ENCODE peak calls at places on chromosomes 5 and 9, in seven cellular contexts. C is IMR-90, T is H1, O is mesenchymal stem cell, L is neuronal stem cell, R is trophoblast cell, B is mesendoderm. K is an unnamed sample.
A peak's percentile ranks its signal among the peaks of the same experiment; 100 is the strongest.

GRCh38 chr9:95626885-95627558 is 110.3 kb upstream of the PTCH1 start:
- DNase-seq in T (no peak), B (no peak), C (no peak), O (peak; percentile 21), R (no peak), L (no peak), K (no peak)

GRCh38 chr5:69502375-69503143 is 10.0 kb downstream of the OCLN start:
- DNase-seq in O (peak; percentile 55), B (peak; percentile 51), T (no peak), C (peak; percentile 87), R (peak; percentile 82), L (no peak), K (no peak)

GRCh38 chr9:34328500-34328982 is 527 bp downstream of the KIF24 start:
- DNase-seq in B (peak; percentile 55), O (no peak), R (no peak), L (no peak), C (no peak), T (no peak), K (no peak)

GRCh38 chr5:56763711-56764466 is 51.5 kb upstream of the MAP3K1 start:
- DNase-seq in C (peak; percentile 65), B (peak; percentile 74), R (peak; percentile 92), O (peak; percentile 89), T (no peak), L (no peak), K (no peak)

GRCh38 chr5:137831526-137831925 is 36.1 kb upstream of the MYOT start:
- DNase-seq in C (no peak), L (no peak), R (peak; percentile 31), B (no peak), O (no peak), T (no peak), K (no peak)

GRCh38 chr9:18594837-18595236 is 120.9 kb downstream of the ADAMTSL1 start:
- DNase-seq in L (no peak), B (no peak), T (no peak), C (no peak), R (no peak), O (no peak), K (no peak)

GRCh38 chr5:115872447-115872846 is 30.7 kb downstream of the AP3S1 start:
- DNase-seq in L (no peak), T (no peak), R (no peak), O (no peak), C (no peak), B (no peak), K (no peak)

GRCh38 chr9:116144555-116144954 is 9.0 kb upstream of the PAPPA start:
- DNase-seq in R (no peak), T (no peak), B (no peak), O (peak; percentile 15), C (peak; percentile 42), L (no peak), K (no peak)

GRCh38 chr9:76593011-76593347 is 134.0 kb downstream of the GCNT1 start:
- DNase-seq in R (no peak), B (no peak), C (no peak), T (no peak), O (no peak), L (no peak), K (no peak)

GRCh38 chr5:100430268-100430900 is 104.8 kb upstream of the FAM174A start:
- DNase-seq in B (peak; percentile 62), L (peak; percentile 38), C (peak; percentile 30), T (no peak), R (peak; percentile 62), O (peak; percentile 55), K (peak; percentile 57)

GRCh38 chr5:132501629-132501956 is 11.0 kb upstream of the IRF1 start:
- DNase-seq in C (no peak), O (no peak), L (no peak), R (no peak), B (no peak), T (no peak), K (no peak)

GRCh38 chr9:23467276-23467675 is 358.8 kb downstream of the ELAVL2 start:
- DNase-seq in B (no peak), T (no peak), R (no peak), C (no peak), O (no peak), L (no peak), K (no peak)

GRCh38 chr5:132481243-132482211 is 9.0 kb downstream of the IRF1 start:
- DNase-seq in O (no peak), C (no peak), R (peak; percentile 46), L (no peak), T (no peak), B (no peak), K (no peak)

GRCh38 chr9:100294341-100294740 is 58.4 kb downstream of the TEX10 start:
- DNase-seq in T (no peak), R (no peak), L (no peak), C (peak; percentile 65), O (peak; percentile 17), B (no peak), K (no peak)

GRCh38 chr5:35161637-35162248 is 68.5 kb downstream of the PRLR start:
- DNase-seq in R (no peak), T (no peak), C (no peak), B (no peak), O (no peak), L (no peak), K (no peak)

GRCh38 chr5:86463339-86463738 is 154.4 kb upstream of the COX7C start:
- DNase-seq in O (no peak), L (no peak), B (peak; percentile 80), T (peak; percentile 54), C (no peak), R (no peak), K (peak; percentile 73)

GRCh38 chr9:83231039-83231438 is 168.1 kb upstream of the RASEF start:
- DNase-seq in L (no peak), B (peak; percentile 25), T (no peak), C (no peak), O (no peak), R (peak; percentile 77), K (no peak)

GRCh38 chr5:177328545-177329231 is 17.0 kb upstream of the MXD3 start:
- DNase-seq in R (peak; percentile 55), C (no peak), O (no peak), B (no peak), T (no peak), L (no peak), K (no peak)

GRCh38 chr9:36939655-36940578 is 94.2 kb downstream of the PAX5 start:
- DNase-seq in L (no peak), R (no peak), B (no peak), O (no peak), C (no peak), T (no peak), K (peak; percentile 23)

GRCh38 chr5:54671111-54671531 is 153.6 kb downstream of the SNX18 start:
- DNase-seq in C (peak; percentile 36), O (peak; percentile 85), B (no peak), L (no peak), R (peak; percentile 88), T (no peak), K (no peak)

GRCh38 chr9:35962126-35962906 is 4.4 kb upstream of the OR2S2 start:
- DNase-seq in B (no peak), T (no peak), C (peak; percentile 85), R (peak; percentile 77), O (peak; percentile 36), L (no peak), K (peak; percentile 90)

GRCh38 chr9:114076237-114077161 is 1.6 kb downstream of the AMBP start:
- DNase-seq in L (no peak), C (no peak), R (no peak), O (no peak), T (no peak), B (peak; percentile 19), K (peak; percentile 69)

GRCh38 chr9:114078021-114078780 is at the start of gene AMBP:
- DNase-seq in T (no peak), B (no peak), O (no peak), R (no peak), C (no peak), L (no peak), K (no peak)

GRCh38 chr9:114077162-114077837 is 800 bp downstream of the AMBP start:
- DNase-seq in R (no peak), B (no peak), O (no peak), C (no peak), L (no peak), T (no peak), K (no peak)

GRCh38 chr9:114072181-114073140 is 5.6 kb downstream of the AMBP start:
- DNase-seq in R (no peak), C (peak; percentile 9), T (no peak), B (peak; percentile 16), L (no peak), O (no peak), K (no peak)

GRCh38 chr9:114075602-114076001 is 2.5 kb downstream of the AMBP start:
- DNase-seq in B (no peak), O (no peak), T (no peak), L (no peak), R (no peak), C (no peak), K (no peak)
- H2BK120ac ChIP-seq in B (no peak overlapping the region), O (no peak overlapping the region), T (no peak overlapping the region), L (no peak overlapping the region), R (no peak overlapping the region), C (no peak overlapping the region), K (no peak overlapping the region)

GRCh38 chr5:128264567-128264966 is 181.0 kb downstream of the SLC12A2 start:
- DNase-seq in T (no peak), B (no peak), L (no peak), R (no peak), O (peak; percentile 17), C (peak; percentile 26), K (no peak)
- H2BK120ac ChIP-seq in T (no peak overlapping the region), B (no peak overlapping the region), L (no peak overlapping the region), R (no peak overlapping the region), O (no peak overlapping the region), C (no peak overlapping the region), K (no peak overlapping the region)

GRCh38 chr9:14633148-14633547 is 60.1 kb downstream of the ZDHHC21 start:
- DNase-seq in O (no peak), R (no peak), T (no peak), C (no peak), L (no peak), B (peak; percentile 41), K (peak; percentile 47)
- H2BK120ac ChIP-seq in O (no peak overlapping the region), R (no peak overlapping the region), T (no peak overlapping the region), C (no peak overlapping the region), L (no peak overlapping the region), B (no peak overlapping the region), K (no peak overlapping the region)

GRCh38 chr9:26945591-26945990 is 1.5 kb downstream of the PLAA start:
- DNase-seq in R (no peak), C (no peak), T (no peak), B (peak; percentile 40), O (peak; percentile 17), L (no peak), K (no peak)

GRCh38 chr9:26937816-26938371 is 9.1 kb downstream of the PLAA start:
- DNase-seq in O (no peak), C (no peak), L (no peak), T (no peak), R (no peak), B (no peak), K (no peak)

GRCh38 chr9:26939934-26940711 is 6.9 kb downstream of the PLAA start:
- DNase-seq in R (no peak), B (no peak), O (no peak), T (no peak), L (no peak), C (no peak), K (no peak)

GRCh38 chr9:26935847-26936246 is 11.2 kb downstream of the PLAA start:
- DNase-seq in C (no peak), L (no peak), R (no peak), T (no peak), O (no peak), B (no peak), K (no peak)

DNA sequence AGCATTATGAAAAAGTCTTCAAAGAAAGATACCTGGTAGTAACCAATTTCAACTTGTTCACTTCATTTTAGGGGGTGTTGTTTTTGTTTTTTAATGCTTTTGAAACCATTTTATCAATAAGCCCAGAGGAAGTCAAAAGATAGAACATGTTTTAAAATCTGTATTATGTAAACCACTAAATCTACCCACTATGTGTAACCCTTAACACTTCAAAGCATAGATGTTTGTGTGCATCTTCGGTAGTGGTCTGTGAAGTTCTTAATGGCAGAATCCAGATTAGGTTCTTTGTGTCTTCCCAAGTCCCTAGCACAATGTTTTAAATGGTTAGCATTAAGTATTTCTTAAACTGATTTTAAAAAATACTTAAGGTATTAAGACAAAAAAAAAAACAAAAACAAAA is 6.3 kb downstream of the PLAA start:
- DNase-seq in R (no peak), T (no peak), L (no peak), O (no peak), B (no peak), C (no peak), K (no peak)
- H2BK120ac ChIP-seq in R (no peak overlapping the region), T (no peak overlapping the region), L (no peak overlapping the region), O (no peak overlapping the region), B (no peak overlapping the region), C (no peak overlapping the region), K (no peak overlapping the region)